ENCODE peak calls at places on chromosomes 11 and 22, in eight cellular contexts. O, H, M, B, N, D, V and A are unnamed samples.

GRCh38 chr11:62953811-62954210 is 31.0 kb downstream of the SLC22A6 start:
- DNase-seq in N (no peak), O (peak; percentile 13), M (peak; percentile 5), B (no peak), H (no peak), D (no peak), V (no peak), A (no peak)

GRCh38 chr11:35811783-35812182 is 132.1 kb upstream of the LDLRAD3 start:
- DNase-seq in H (no peak), O (no peak), D (no peak), B (no peak), V (no peak), M (no peak), N (peak; percentile 70), A (no peak)

GRCh38 chr11:19919050-19919561 is 206.5 kb downstream of the NAV2 start:
- DNase-seq in H (no peak), N (no peak), V (peak; percentile 22), B (no peak), M (peak; percentile 99), D (no peak), O (peak; percentile 100), A (no peak)

GRCh38 chr11:45143494-45143893 is 2.9 kb upstream of the PRDM11 start:
- DNase-seq in D (no peak), O (no peak), M (no peak), V (no peak), H (no peak), B (no peak), N (no peak), A (no peak)

GRCh38 chr22:33747576-33748180 is 172.6 kb downstream of the LARGE1 start:
- DNase-seq in V (no peak), H (peak; percentile 58), O (no peak), N (no peak), D (no peak), M (no peak), B (no peak), A (no peak)

GRCh38 chr22:23401910-23402274 is 178.2 kb downstream of the IGLL1 start:
- DNase-seq in N (no peak), V (no peak), O (no peak), B (no peak), M (no peak), D (peak; percentile 48), H (no peak), A (no peak)

GRCh38 chr11:63837719-63838118 is 1.2 kb upstream of the MARK2 start:
- DNase-seq in M (no peak), V (no peak), B (no peak), H (peak; percentile 30), N (peak; percentile 66), D (no peak), O (no peak), A (no peak)

GRCh38 chr11:117873828-117874125 is 2.7 kb downstream of the FXYD6 start:
- DNase-seq in V (no peak), O (no peak), D (no peak), B (no peak), N (no peak), H (no peak), M (no peak), A (no peak)

GRCh38 chr11:93936416-93936815 is 84.7 kb upstream of the HEPHL1 start:
- DNase-seq in V (no peak), B (no peak), H (no peak), O (no peak), M (no peak), N (no peak), D (no peak), A (no peak)

GRCh38 chr22:44620129-44620840 is 81.7 kb upstream of the PRR5 start:
- DNase-seq in V (peak; percentile 44), M (peak; percentile 55), H (peak; percentile 47), O (peak; percentile 65), N (peak; percentile 57), D (peak; percentile 91), B (no peak), A (peak; percentile 70)

GRCh38 chr11:80320765-80321164 is 879.9 kb upstream of the TENM4 start:
- DNase-seq in D (peak; percentile 47), V (no peak), H (no peak), O (no peak), N (no peak), M (no peak), B (no peak), A (no peak)

GRCh38 chr11:128927683-128928336 is 14.9 kb downstream of the TP53AIP1 start:
- DNase-seq in N (no peak), O (no peak), H (no peak), M (no peak), B (no peak), V (no peak), D (no peak), A (no peak)

GRCh38 chr11:95417832-95418231 is 186.8 kb upstream of the SESN3 start:
- DNase-seq in H (no peak), D (no peak), B (no peak), O (no peak), N (no peak), M (no peak), V (no peak), A (no peak)

GRCh38 chr22:19331474-19331873 is 40.0 kb upstream of the CLTCL1 start:
- DNase-seq in V (no peak), O (no peak), D (no peak), N (no peak), M (no peak), B (no peak), H (no peak), A (no peak)

GRCh38 chr22:19330865-19331418 is 39.4 kb upstream of the CLTCL1 start:
- DNase-seq in H (no peak), B (no peak), D (no peak), M (no peak), N (no peak), V (no peak), O (no peak), A (no peak)

GRCh38 chr22:19336133-19337075 is 44.9 kb upstream of the CLTCL1 start:
- DNase-seq in N (no peak), B (no peak), D (no peak), O (no peak), H (no peak), V (no peak), M (no peak), A (no peak)

GRCh38 chr22:19329454-19329853 is 37.9 kb upstream of the CLTCL1 start:
- DNase-seq in N (no peak), B (no peak), D (no peak), H (no peak), M (no peak), V (no peak), O (no peak), A (no peak)

GRCh38 chr22:19331975-19332374 is 40.5 kb upstream of the CLTCL1 start:
- DNase-seq in V (no peak), B (no peak), D (no peak), O (no peak), H (no peak), N (no peak), M (no peak), A (no peak)
- TF ChIP-seq CTCF in V (no peak), B (no peak), D (no peak), O (no peak), H (no peak), N (no peak), M (no peak), A (no peak)

GRCh38 chr11:47216141-47216798 is 1.5 kb downstream of the DDB2 start:
- DNase-seq in B (no peak), D (peak; percentile 60), O (peak; percentile 92), N (peak; percentile 43), H (peak; percentile 76), V (no peak), M (peak; percentile 79), A (peak; percentile 63)
- TF ChIP-seq CTCF in B (no peak), D (no peak), O (no peak), N (no peak), H (peak; percentile 70), V (no peak), M (no peak), A (no peak)

GRCh38 chr11:44028401-44028800 is 19.4 kb upstream of the ACCSL start:
- DNase-seq in N (no peak), D (no peak), H (no peak), B (no peak), V (no peak), O (no peak), M (no peak), A (no peak)

GRCh38 chr11:44029507-44029845 is 18.3 kb upstream of the ACCSL start:
- DNase-seq in N (no peak), V (no peak), O (no peak), D (no peak), M (no peak), B (no peak), H (no peak), A (no peak)

GRCh38 chr11:44024977-44025376 is 22.8 kb upstream of the ACCSL start:
- DNase-seq in H (no peak), V (no peak), M (no peak), N (no peak), B (no peak), O (no peak), D (no peak), A (no peak)

GRCh38 chr11:44028816-44029506 is 18.8 kb upstream of the ACCSL start:
- DNase-seq in M (no peak), B (no peak), H (no peak), V (no peak), O (no peak), N (no peak), D (no peak), A (no peak)

DNA sequence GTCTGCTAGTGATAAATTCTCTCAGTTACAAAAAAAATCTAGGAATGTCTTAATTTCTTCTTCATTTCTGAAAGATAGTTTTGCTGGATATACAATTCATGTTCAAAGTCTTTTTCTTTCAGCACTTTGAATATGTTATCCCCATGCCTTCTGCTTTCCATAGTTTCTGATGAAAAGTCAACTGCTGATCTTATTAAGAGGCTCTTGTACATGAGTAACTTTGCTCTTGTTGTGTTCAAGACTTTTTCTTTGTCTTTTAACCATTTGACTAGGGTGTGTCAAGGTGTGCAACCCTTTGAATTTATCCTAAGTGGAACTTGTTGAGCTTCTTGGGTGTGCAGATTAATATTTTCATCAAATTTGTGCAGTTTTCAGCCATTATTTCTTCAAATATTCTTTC is 22.1 kb upstream of the ACCSL start:
- DNase-seq in H (no peak), M (no peak), B (no peak), N (no peak), V (no peak), O (no peak), D (no peak), A (no peak)
- TF ChIP-seq CTCF in H (no peak), M (no peak), B (no peak), N (no peak), V (no peak), O (no peak), D (no peak), A (no peak)

GRCh38 chr11:133164986-133165385 is 367.3 kb downstream of the OPCML start:
- DNase-seq in D (no peak), V (no peak), O (no peak), M (no peak), H (no peak), B (no peak), N (no peak), A (no peak)

GRCh38 chr11:133160754-133161153 is 371.5 kb downstream of the OPCML start:
- DNase-seq in M (no peak), B (no peak), H (no peak), O (no peak), N (no peak), D (no peak), V (no peak), A (no peak)

GRCh38 chr11:133168016-133168415 is 364.3 kb downstream of the OPCML start:
- DNase-seq in D (no peak), H (no peak), M (no peak), V (no peak), B (no peak), N (no peak), O (no peak), A (no peak)

GRCh38 chr11:133162228-133162627 is 370.1 kb downstream of the OPCML start:
- DNase-seq in N (no peak), V (no peak), O (no peak), H (no peak), M (no peak), D (no peak), B (no peak), A (no peak)

GRCh38 chr11:133163463-133164419 is 368.6 kb downstream of the OPCML start:
- DNase-seq in V (no peak), N (peak; percentile 12), B (no peak), H (peak; percentile 30), M (peak; percentile 34), D (peak; percentile 65), O (peak; percentile 25), A (peak; percentile 47)
- TF ChIP-seq CTCF in V (peak; percentile 80), N (peak; percentile 17), B (peak; percentile 85), H (peak; percentile 85), M (peak; percentile 56), D (peak; percentile 86), O (peak; percentile 66), A (peak; percentile 41)